ENCODE peak calls at places on chromosome 12, in eight cellular contexts. V, R, Q, N, F, K, G and Z are unnamed samples.
A peak's percentile ranks its signal among the peaks of the same experiment; 100 is the strongest.

GRCh38 chr12:48156648-48157015 is 683 bp downstream of the ASB8 start:
- DNase-seq in V (no peak), G (no peak), F (no peak), N (no peak), R (no peak), K (no peak), Q (no peak), Z (no peak)

GRCh38 chr12:6772729-6773661 is 675 bp downstream of the LAG3 start:
- DNase-seq in G (no peak), R (no peak), F (no peak), Q (no peak), N (no peak), V (no peak), K (no peak), Z (no peak)

GRCh38 chr12:6280053-6280469 is 30.4 kb upstream of the PLEKHG6 start:
- DNase-seq in N (peak; percentile 94), Q (peak; percentile 96), G (peak; percentile 91), F (no peak), R (no peak), K (peak; percentile 93), V (peak; percentile 52), Z (no peak)

GRCh38 chr12:70393787-70394519 is 27.9 kb downstream of the KCNMB4 start:
- DNase-seq in V (no peak), Q (peak; percentile 39), R (no peak), N (peak; percentile 66), K (no peak), F (no peak), G (peak; percentile 61), Z (no peak)

GRCh38 chr12:6817056-6817455 is 4.6 kb upstream of the GPR162 start:
- DNase-seq in Q (no peak), G (no peak), F (no peak), K (no peak), N (no peak), V (no peak), R (no peak), Z (no peak)

GRCh38 chr12:97921957-97922722 is 459.5 kb downstream of the RMST start:
- DNase-seq in R (no peak), G (peak; percentile 61), F (no peak), N (peak; percentile 79), Q (peak; percentile 80), V (no peak), K (no peak), Z (no peak)

GRCh38 chr12:42299392-42300308 is 26.2 kb downstream of the ZCRB1 start:
- DNase-seq in N (peak; percentile 85), V (no peak), F (no peak), Q (peak; percentile 75), K (no peak), G (peak; percentile 46), R (no peak), Z (no peak)

GRCh38 chr12:108640802-108641445 is 7.2 kb upstream of the SELPLG start:
- DNase-seq in G (peak; percentile 59), V (no peak), N (no peak), F (no peak), K (no peak), R (peak; percentile 36), Q (peak; percentile 27), Z (no peak)

GRCh38 chr12:92439397-92439779 is 263.4 kb upstream of the PLEKHG7 start:
- DNase-seq in V (peak; percentile 48), Q (peak; percentile 92), N (peak; percentile 81), F (no peak), G (peak; percentile 74), K (no peak), R (no peak), Z (no peak)

GRCh38 chr12:14400599-14400998 is 35.1 kb downstream of the ATF7IP start:
- DNase-seq in G (no peak), F (no peak), N (no peak), V (no peak), R (no peak), Q (no peak), K (no peak), Z (no peak)

GRCh38 chr12:123269395-123269892 is 2.2 kb downstream of the CDK2AP1 start:
- DNase-seq in G (peak; percentile 73), V (peak; percentile 13), N (no peak), F (peak; percentile 69), K (peak; percentile 30), R (no peak), Q (no peak), Z (no peak)

GRCh38 chr12:106767954-106768501 is 6.5 kb upstream of the RIC8B start:
- DNase-seq in R (no peak), G (peak; percentile 64), N (no peak), K (no peak), V (no peak), Q (no peak), F (no peak), Z (no peak)

GRCh38 chr12:80892597-80893445 is 44.9 kb downstream of the LIN7A start:
- DNase-seq in R (no peak), F (no peak), V (peak; percentile 28), K (no peak), Q (no peak), G (no peak), N (no peak), Z (no peak)

GRCh38 chr12:121974026-121974985 is 47.4 kb upstream of the BCL7A start:
- DNase-seq in Q (no peak), K (no peak), G (no peak), V (no peak), N (no peak), F (no peak), R (no peak), Z (no peak)

GRCh38 chr12:90909069-90909676 is 45.8 kb downstream of the CCER1 start:
- DNase-seq in Q (peak; percentile 50), K (peak; percentile 6), N (peak; percentile 42), F (peak; percentile 11), G (peak; percentile 75), R (no peak), V (no peak), Z (peak; percentile 34)

GRCh38 chr12:103504606-103505005 is 8.8 kb upstream of the C12orf42 start:
- DNase-seq in V (no peak), R (no peak), K (no peak), Q (no peak), N (no peak), G (no peak), F (no peak), Z (no peak)

GRCh38 chr12:130083002-130083401 is 79.3 kb upstream of the FZD10 start:
- DNase-seq in N (peak; percentile 89), V (no peak), F (no peak), G (no peak), K (no peak), Q (peak; percentile 88), R (no peak), Z (no peak)

GRCh38 chr12:30994274-30994673 is 67.7 kb downstream of the TSPAN11 start:
- DNase-seq in V (no peak), N (no peak), K (no peak), G (no peak), Q (no peak), R (no peak), F (no peak), Z (no peak)

GRCh38 chr12:52010152-52010622 is 3.4 kb downstream of the TAMALIN start:
- DNase-seq in R (no peak), G (peak; percentile 95), N (no peak), F (no peak), V (no peak), K (peak; percentile 72), Q (no peak), Z (no peak)

GRCh38 chr12:22856120-22856699 is 231.2 kb downstream of the ETNK1 start:
- DNase-seq in R (no peak), N (peak; percentile 27), G (peak; percentile 62), V (peak; percentile 13), F (no peak), Q (peak; percentile 57), K (peak; percentile 20), Z (no peak)

DNA sequence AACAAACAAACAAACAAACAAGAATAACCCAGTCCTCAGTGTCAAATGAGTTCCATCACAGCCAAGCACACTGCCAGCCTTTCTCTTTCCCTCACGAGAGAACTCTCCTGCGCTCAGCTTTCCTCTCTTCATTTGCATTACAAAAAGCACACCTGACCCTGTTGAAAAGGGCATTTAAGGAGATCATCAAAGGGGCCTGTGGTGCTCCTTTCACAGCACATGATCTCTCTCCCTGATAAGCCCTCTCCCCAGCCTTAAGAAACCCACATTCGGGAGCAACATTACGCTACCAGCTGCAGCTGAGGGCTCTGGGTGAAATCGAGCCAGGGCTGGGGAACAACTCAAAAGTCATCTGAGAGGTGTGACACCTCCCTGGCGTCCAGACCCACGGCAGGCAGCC is 165.6 kb upstream of the TMCC3 start:
- DNase-seq in R (no peak), Q (no peak), F (no peak), G (no peak), N (no peak), K (no peak), V (no peak), Z (no peak)
- TF ChIP-seq CTCF in R (no peak), Q (no peak), F (no peak), G (no peak), N (no peak), K (no peak), V (no peak), Z (no peak)

GRCh38 chr12:3882896-3883564 is 9.8 kb upstream of the PARP11 start:
- DNase-seq in V (no peak), R (no peak), Q (peak; percentile 47), K (peak; percentile 29), F (no peak), G (peak; percentile 36), N (peak; percentile 33), Z (no peak)
- TF ChIP-seq CTCF in V (peak; percentile 14), R (peak; percentile 19), Q (peak; percentile 46), K (peak; percentile 49), F (peak; percentile 38), G (peak; percentile 41), N (peak; percentile 63), Z (peak; percentile 64)

DNA sequence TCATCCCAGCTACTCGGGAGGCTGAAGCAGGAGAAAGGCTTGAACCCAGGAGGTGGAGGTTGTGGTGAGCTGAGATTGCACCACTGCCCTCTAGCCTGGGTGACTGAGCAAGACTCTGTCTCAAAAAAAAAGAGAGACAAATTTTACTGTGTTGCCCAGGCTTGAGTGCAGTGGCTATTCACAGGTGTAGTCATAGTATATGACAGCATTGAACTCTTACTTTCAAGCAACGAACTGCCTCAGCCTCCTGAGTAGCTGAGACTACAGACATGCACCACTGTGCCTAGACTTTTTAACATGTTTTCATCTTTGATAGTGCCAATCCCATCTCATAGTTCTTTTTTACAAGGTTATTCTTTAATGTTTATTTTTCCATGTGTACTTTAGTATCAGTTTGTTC is 13.7 kb downstream of the ARID2 start:
- DNase-seq in Q (peak; percentile 42), N (peak; percentile 13), F (no peak), R (no peak), G (no peak), V (no peak), K (no peak), Z (no peak)
- TF ChIP-seq CTCF in Q (no peak), N (no peak), F (no peak), R (no peak), G (no peak), V (no peak), K (no peak), Z (no peak)

GRCh38 chr12:41269056-41269455 is 80.9 kb downstream of the PDZRN4 start:
- DNase-seq in K (no peak), Q (no peak), R (no peak), V (no peak), F (no peak), G (no peak), N (no peak), Z (no peak)

DNA sequence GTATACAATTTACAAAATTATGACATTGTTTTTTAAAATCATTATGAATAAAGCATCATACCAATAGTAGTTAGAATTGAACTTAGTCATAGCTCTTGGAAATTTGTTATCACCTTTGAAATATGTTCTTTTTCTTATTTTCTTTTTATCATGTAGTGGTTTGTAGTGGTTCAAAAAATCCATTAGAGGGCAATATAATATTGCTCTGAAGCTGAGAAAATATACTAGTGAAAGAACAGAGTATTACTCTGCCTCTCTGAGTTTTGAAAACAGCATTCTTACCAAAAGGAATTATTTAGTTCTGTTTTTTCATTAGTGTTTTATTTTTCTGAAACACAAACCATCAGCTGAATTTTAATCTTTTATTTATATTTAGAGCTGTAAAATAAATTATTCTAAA is 76.2 kb downstream of the PDZRN4 start:
- DNase-seq in F (no peak), V (no peak), N (no peak), K (peak; percentile 3), G (peak; percentile 23), R (no peak), Q (peak; percentile 23), Z (no peak)
- TF ChIP-seq CTCF in F (peak; percentile 56), V (no peak), N (peak; percentile 69), K (no peak), G (peak; percentile 38), R (no peak), Q (no peak), Z (no peak)